ENCODE peak calls at places on chromosomes 4 and X, in ten cellular contexts. F is mucosa of descending colon; G is OCI-LY7; J is testis; Q is CD4-positive, alpha-beta memory T cell; H is ovary; Y is breast epithelium; V is right atrium auricular region; C is lung; E is transverse colon. I is an unnamed sample.

GRCh38 chrX:45843518-45843917 is 642.8 kb upstream of the DIPK2B start:
- DNase-seq in F (peak; percentile 30), G (no peak), J (no peak), Q (peak; percentile 14), H (no peak), Y (no peak), V (no peak), C (no peak), E (no peak), I (no peak)

GRCh38 chr4:59597536-59598232 is 1602.4 kb upstream of the ADGRL3 start:
- DNase-seq in F (no peak), G (no peak), J (no peak), Q (no peak), H (no peak), Y (no peak), V (no peak), C (no peak), E (no peak), I (no peak)

GRCh38 chrX:17654116-17654515 is 83.2 kb upstream of the SCML1 start:
- DNase-seq in F (no peak), G (no peak), J (no peak), Q (peak; percentile 35), H (no peak), Y (no peak), V (no peak), C (no peak), E (no peak), I (peak; percentile 7)

GRCh38 chrX:109687903-109688302 is 45.2 kb downstream of the ACSL4 start:
- DNase-seq in F (no peak), G (no peak), J (no peak), Q (no peak), H (no peak), Y (no peak), V (no peak), C (no peak), E (no peak), I (no peak)

GRCh38 chr4:30903493-30903892 is 183.3 kb downstream of the PCDH7 start:
- DNase-seq in F (no peak), G (no peak), J (no peak), Q (no peak), H (no peak), Y (no peak), V (no peak), C (no peak), E (no peak), I (no peak)

GRCh38 chrX:116607766-116608165 is 145.0 kb upstream of the CT83 start:
- DNase-seq in F (no peak), G (no peak), J (no peak), Q (no peak), H (no peak), Y (no peak), V (no peak), C (no peak), E (no peak), I (no peak)

GRCh38 chrX:30278365-30278764 is 30.8 kb downstream of the NR0B1 start:
- DNase-seq in F (no peak), G (no peak), J (no peak), Q (no peak), H (no peak), Y (no peak), V (no peak), C (no peak), E (no peak), I (no peak)

GRCh38 chrX:119004920-119005524 is 30.6 kb downstream of the LONRF3 start:
- DNase-seq in F (peak; percentile 58), G (peak; percentile 42), J (peak; percentile 70), Q (peak; percentile 27), H (peak; percentile 67), Y (peak; percentile 50), V (no peak), C (peak; percentile 50), E (peak; percentile 53), I (peak; percentile 16)

GRCh38 chrX:30971761-30972603 is 82.9 kb upstream of the TAB3 start:
- DNase-seq in F (peak; percentile 27), G (peak; percentile 54), J (peak; percentile 48), Q (no peak), H (no peak), Y (no peak), V (no peak), C (peak; percentile 35), E (peak; percentile 17), I (no peak)

GRCh38 chr4:76696109-76696508 is 201.8 kb downstream of the SOWAHB start:
- DNase-seq in F (no peak), G (no peak), J (no peak), Q (no peak), H (no peak), Y (no peak), V (no peak), C (no peak), E (no peak), I (no peak)

GRCh38 chrX:4762196-4762595 is 1048.7 kb upstream of the PRKX start:
- DNase-seq in F (no peak), G (no peak), J (no peak), Q (no peak), H (no peak), Y (no peak), V (no peak), C (no peak), E (no peak), I (no peak)

DNA sequence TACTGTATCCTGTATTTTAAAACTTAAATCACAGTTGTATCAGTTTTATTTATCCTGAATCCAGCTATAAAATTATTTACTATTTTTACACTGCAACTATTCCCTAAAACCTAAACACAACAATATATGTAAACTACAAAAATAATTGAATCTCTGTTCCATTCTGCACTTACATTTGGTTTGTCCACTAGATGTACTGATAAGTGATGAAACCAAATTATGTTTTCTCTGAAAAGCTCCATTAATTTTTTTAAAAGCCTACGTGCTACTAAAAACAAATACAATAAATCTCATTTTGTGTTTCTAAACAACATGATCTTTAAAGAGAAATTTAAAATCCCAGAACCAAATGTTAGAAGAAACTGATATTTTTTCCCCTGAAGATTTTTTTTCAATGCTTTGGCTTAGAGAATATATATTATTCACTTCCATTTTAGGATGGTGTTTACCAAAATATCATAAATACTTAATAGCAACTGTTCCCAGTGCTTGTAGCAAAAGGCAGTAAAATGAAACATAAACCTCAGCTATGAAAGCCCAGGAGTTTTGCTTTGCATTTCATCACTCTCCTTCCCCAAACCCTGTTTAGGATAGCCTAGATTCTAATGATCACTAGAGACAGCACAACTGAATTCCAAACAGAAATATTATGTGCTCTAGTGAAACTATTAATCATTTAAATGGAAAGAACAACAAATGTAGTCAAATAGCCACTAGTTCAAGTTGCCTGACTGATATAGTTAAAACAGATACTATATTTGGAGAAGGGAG is 19.7 kb downstream of the ANTXR2 start:
- DNase-seq in F (no peak), G (no peak), J (no peak), Q (no peak), H (no peak), Y (no peak), V (no peak), C (no peak), E (no peak), I (no peak)
- H3K4me1 ChIP-seq in F (no peaks in the 10 kb centered on the region), G (no peaks in the 10 kb centered on the region), J (no peaks in the 10 kb centered on the region), Q (peaks cover 38% of the 10 kb centered on the region), H (peaks cover 2% of the 10 kb centered on the region), Y (no peaks in the 10 kb centered on the region), V (no peaks in the 10 kb centered on the region), C (no peaks in the 10 kb centered on the region), E (no peaks in the 10 kb centered on the region), I (peaks cover 10% of the 10 kb centered on the region)

GRCh38 chrX:107744868-107745267 is 30.7 kb downstream of the TSC22D3 start:
- DNase-seq in F (no peak), G (no peak), J (no peak), Q (no peak), H (no peak), Y (no peak), V (no peak), C (no peak), E (no peak), I (no peak)
- H3K4me1 ChIP-seq in F (peaks cover 24% of the 10 kb centered on the region), G (no peaks in the 10 kb centered on the region), J (peaks cover 32% of the 10 kb centered on the region), Q (peaks cover 37% of the 10 kb centered on the region), H (peaks cover 34% of the 10 kb centered on the region), Y (no peaks in the 10 kb centered on the region), V (peaks cover 63% of the 10 kb centered on the region), C (peaks cover 25% of the 10 kb centered on the region), E (peaks cover 23% of the 10 kb centered on the region), I (peaks cover 28% of the 10 kb centered on the region)

GRCh38 chr4:48681856-48682255 is 98.2 kb downstream of the FRYL start:
- DNase-seq in F (peak; percentile 58), G (peak; percentile 16), J (no peak), Q (peak; percentile 26), H (no peak), Y (no peak), V (no peak), C (no peak), E (no peak), I (no peak)

GRCh38 chr4:48686369-48686768 is 93.7 kb downstream of the FRYL start:
- DNase-seq in F (no peak), G (no peak), J (no peak), Q (no peak), H (no peak), Y (no peak), V (no peak), C (no peak), E (no peak), I (no peak)

GRCh38 chr4:48683784-48684666 is 96.1 kb downstream of the FRYL start:
- DNase-seq in F (no peak), G (peak; percentile 34), J (no peak), Q (no peak), H (no peak), Y (no peak), V (no peak), C (no peak), E (no peak), I (no peak)

GRCh38 chr4:48680848-48681568 is 99.1 kb downstream of the FRYL start:
- DNase-seq in F (peak; percentile 67), G (no peak), J (no peak), Q (no peak), H (no peak), Y (no peak), V (no peak), C (no peak), E (no peak), I (no peak)
- H3K4me1 ChIP-seq in F (peaks cover 16% of the 10 kb centered on the region), G (peaks cover 9% of the 10 kb centered on the region), J (no peaks in the 10 kb centered on the region), Q (peaks cover 22% of the 10 kb centered on the region), H (no peaks in the 10 kb centered on the region), Y (no peaks in the 10 kb centered on the region), V (no peaks in the 10 kb centered on the region), C (no peaks in the 10 kb centered on the region), E (no peaks in the 10 kb centered on the region), I (peaks cover 4% of the 10 kb centered on the region)

DNA sequence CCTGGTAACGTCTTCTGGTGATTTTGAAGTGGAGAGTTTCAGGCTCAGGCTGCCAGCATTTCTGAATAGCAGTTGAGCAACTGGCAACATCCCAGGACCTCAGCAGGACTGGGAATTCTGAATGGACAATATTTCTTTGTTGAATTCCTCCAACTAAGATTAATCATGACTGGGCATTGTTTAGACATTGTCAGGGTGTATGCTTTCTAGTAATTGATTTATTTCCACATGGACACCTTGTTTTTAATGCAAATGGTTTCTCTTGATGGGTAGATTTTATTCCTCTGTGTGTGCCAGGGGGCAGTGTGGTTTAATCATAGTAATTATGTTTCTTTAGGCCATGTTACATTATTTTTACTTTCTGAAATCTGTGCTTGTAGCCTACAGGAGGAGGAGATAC is 1004.7 kb upstream of the LCORL start:
- DNase-seq in F (no peak), G (no peak), J (peak; percentile 27), Q (no peak), H (no peak), Y (no peak), V (no peak), C (peak; percentile 35), E (no peak), I (no peak)
- H3K4me1 ChIP-seq in F (no peaks in the 10 kb centered on the region), G (no peaks in the 10 kb centered on the region), J (no peaks in the 10 kb centered on the region), Q (no peaks in the 10 kb centered on the region), H (no peaks in the 10 kb centered on the region), Y (no peaks in the 10 kb centered on the region), V (no peaks in the 10 kb centered on the region), C (no peaks in the 10 kb centered on the region), E (no peaks in the 10 kb centered on the region), I (no peaks in the 10 kb centered on the region)

GRCh38 chr4:88177981-88178632 is 19.7 kb upstream of the ABCG2 start:
- DNase-seq in F (peak; percentile 14), G (no peak), J (no peak), Q (no peak), H (no peak), Y (no peak), V (no peak), C (peak; percentile 61), E (peak; percentile 24), I (no peak)
- H3K4me1 ChIP-seq in F (no peaks in the 10 kb centered on the region), G (no peaks in the 10 kb centered on the region), J (no peaks in the 10 kb centered on the region), Q (no peaks in the 10 kb centered on the region), H (no peaks in the 10 kb centered on the region), Y (no peaks in the 10 kb centered on the region), V (no peaks in the 10 kb centered on the region), C (peaks cover 10% of the 10 kb centered on the region), E (no peaks in the 10 kb centered on the region), I (no peaks in the 10 kb centered on the region)